ENCODE peak calls at places on chromosomes 16 and 17, in five cellular contexts. One of them, this sample, is unnamed.

GRCh38 chr16:15765880-15766279 is 90.9 kb downstream of the MYH11 start:
- DNase-seq in adrenal gland: peak; percentile 51
- DNase-seq in psoas muscle: no peak
- DNase-seq in thoracic aorta: no peak
- DNase-seq in AG10803: peak; percentile 48
- DNase-seq in this sample: no peak

GRCh38 chr17:30954046-30954805 is 16.6 kb upstream of the RNF135 start:
- DNase-seq in adrenal gland: peak; percentile 41
- DNase-seq in psoas muscle: no peak
- DNase-seq in thoracic aorta: no peak
- DNase-seq in AG10803: no peak
- DNase-seq in this sample: no peak

GRCh38 chr17:58311429-58311894 is 17.1 kb downstream of the TSPOAP1 start:
- DNase-seq in adrenal gland: no peak
- DNase-seq in psoas muscle: no peak
- DNase-seq in thoracic aorta: no peak
- DNase-seq in AG10803: no peak
- DNase-seq in this sample: no peak

GRCh38 chr17:53571342-53571741 is 251.4 kb upstream of the KIF2B start:
- DNase-seq in adrenal gland: no peak
- DNase-seq in psoas muscle: no peak
- DNase-seq in thoracic aorta: no peak
- DNase-seq in AG10803: no peak
- DNase-seq in this sample: no peak

GRCh38 chr16:1200014-1200627 is 24.9 kb downstream of the TPSG1 start:
- DNase-seq in adrenal gland: no peak
- DNase-seq in psoas muscle: no peak
- DNase-seq in thoracic aorta: no peak
- DNase-seq in AG10803: no peak
- DNase-seq in this sample: no peak

GRCh38 chr17:82356028-82356427 is 3.0 kb upstream of the TEX19 start:
- DNase-seq in adrenal gland: no peak
- DNase-seq in psoas muscle: no peak
- DNase-seq in thoracic aorta: no peak
- DNase-seq in AG10803: no peak
- DNase-seq in this sample: no peak

GRCh38 chr17:21199856-21200255 is 14.1 kb downstream of the TMEM11 start:
- DNase-seq in adrenal gland: no peak
- DNase-seq in psoas muscle: no peak
- DNase-seq in thoracic aorta: no peak
- DNase-seq in AG10803: no peak
- DNase-seq in this sample: no peak

GRCh38 chr17:76532072-76532651 is 5.3 kb downstream of the CYGB start:
- DNase-seq in adrenal gland: no peak
- DNase-seq in psoas muscle: no peak
- DNase-seq in thoracic aorta: no peak
- DNase-seq in AG10803: peak; percentile 23
- DNase-seq in this sample: no peak

GRCh38 chr17:1724351-1724868 is at the start of gene WDR81:
- DNase-seq in adrenal gland: peak; percentile 95
- DNase-seq in psoas muscle: peak; percentile 95
- DNase-seq in thoracic aorta: peak; percentile 68
- DNase-seq in AG10803: peak; percentile 82
- DNase-seq in this sample: no peak

GRCh38 chr16:84834403-84834772 is 14.6 kb downstream of the CRISPLD2 start:
- DNase-seq in adrenal gland: no peak
- DNase-seq in psoas muscle: no peak
- DNase-seq in thoracic aorta: no peak
- DNase-seq in AG10803: peak; percentile 72
- DNase-seq in this sample: no peak

GRCh38 chr17:48500435-48501426 is 30.1 kb downstream of the HOXB1 start:
- DNase-seq in adrenal gland: peak; percentile 27
- DNase-seq in psoas muscle: peak; percentile 26
- DNase-seq in thoracic aorta: no peak
- DNase-seq in AG10803: no peak
- DNase-seq in this sample: no peak

GRCh38 chr17:39742126-39742855 is 4.6 kb downstream of the GRB7 start:
- DNase-seq in adrenal gland: no peak
- DNase-seq in psoas muscle: no peak
- DNase-seq in thoracic aorta: no peak
- DNase-seq in AG10803: no peak
- DNase-seq in this sample: no peak

GRCh38 chr17:16440814-16441629 is 25.7 kb downstream of the TRPV2 start:
- DNase-seq in adrenal gland: no peak
- DNase-seq in psoas muscle: no peak
- DNase-seq in thoracic aorta: no peak
- DNase-seq in AG10803: peak; percentile 74
- DNase-seq in this sample: no peak

GRCh38 chr17:47952181-47953021 is 5.3 kb downstream of the PRR15L start:
- DNase-seq in adrenal gland: no peak
- DNase-seq in psoas muscle: no peak
- DNase-seq in thoracic aorta: no peak
- DNase-seq in AG10803: no peak
- DNase-seq in this sample: no peak

GRCh38 chr16:28136751-28137434 is 73.4 kb upstream of the GSG1L start:
- DNase-seq in adrenal gland: no peak
- DNase-seq in psoas muscle: no peak
- DNase-seq in thoracic aorta: no peak
- DNase-seq in AG10803: no peak
- DNase-seq in this sample: no peak

GRCh38 chr17:77441130-77441920 is 300.6 kb downstream of the SEC14L1 start:
- DNase-seq in adrenal gland: no peak
- DNase-seq in psoas muscle: no peak
- DNase-seq in thoracic aorta: no peak
- DNase-seq in AG10803: no peak
- DNase-seq in this sample: no peak

GRCh38 chr17:35188111-35188510 is 6.1 kb downstream of the SLC35G3 start:
- DNase-seq in adrenal gland: no peak
- DNase-seq in psoas muscle: no peak
- DNase-seq in thoracic aorta: no peak
- DNase-seq in AG10803: no peak
- DNase-seq in this sample: no peak

GRCh38 chr17:22435231-22435974 is 743.1 kb downstream of the KCNJ18 start:
- DNase-seq in adrenal gland: no peak
- DNase-seq in psoas muscle: no peak
- DNase-seq in thoracic aorta: no peak
- DNase-seq in AG10803: no peak
- DNase-seq in this sample: no peak

GRCh38 chr17:263773-264172 is 82.3 kb upstream of the DOC2B start:
- DNase-seq in adrenal gland: no peak
- DNase-seq in psoas muscle: no peak
- DNase-seq in thoracic aorta: no peak
- DNase-seq in AG10803: no peak
- DNase-seq in this sample: no peak

GRCh38 chr17:65532491-65532890 is 29.0 kb downstream of the AXIN2 start:
- DNase-seq in adrenal gland: no peak
- DNase-seq in psoas muscle: no peak
- DNase-seq in thoracic aorta: no peak
- DNase-seq in AG10803: no peak
- DNase-seq in this sample: no peak

GRCh38 chr17:58085039-58085715 is 2.0 kb downstream of the DYNLL2 start:
- DNase-seq in adrenal gland: peak; percentile 60
- DNase-seq in psoas muscle: no peak
- DNase-seq in thoracic aorta: no peak
- DNase-seq in AG10803: no peak
- DNase-seq in this sample: no peak

GRCh38 chr17:83124871-83125514 is 45.6 kb downstream of the METRNL start:
- DNase-seq in adrenal gland: no peak
- DNase-seq in psoas muscle: no peak
- DNase-seq in thoracic aorta: no peak
- DNase-seq in AG10803: no peak
- DNase-seq in this sample: no peak

GRCh38 chr16:79856581-79856980 is 256.0 kb upstream of the MAF start:
- DNase-seq in adrenal gland: no peak
- DNase-seq in psoas muscle: no peak
- DNase-seq in thoracic aorta: no peak
- DNase-seq in AG10803: no peak
- DNase-seq in this sample: no peak
- H3K4me3 ChIP-seq in adrenal gland: no peak overlapping the region
- H3K4me3 ChIP-seq in psoas muscle: no peak overlapping the region
- H3K4me3 ChIP-seq in thoracic aorta: no peak overlapping the region
- H3K4me3 ChIP-seq in AG10803: no peak overlapping the region
- H3K4me3 ChIP-seq in this sample: no peak overlapping the region

GRCh38 chr16:82091225-82091624 is 56.2 kb downstream of the HSD17B2 start:
- DNase-seq in adrenal gland: no peak
- DNase-seq in psoas muscle: no peak
- DNase-seq in thoracic aorta: no peak
- DNase-seq in AG10803: peak; percentile 64
- DNase-seq in this sample: no peak

GRCh38 chr16:82094942-82095540 is 60.0 kb downstream of the HSD17B2 start:
- DNase-seq in adrenal gland: no peak
- DNase-seq in psoas muscle: no peak
- DNase-seq in thoracic aorta: no peak
- DNase-seq in AG10803: no peak
- DNase-seq in this sample: no peak

GRCh38 chr16:82096641-82097040 is 61.6 kb downstream of the HSD17B2 start:
- DNase-seq in adrenal gland: no peak
- DNase-seq in psoas muscle: no peak
- DNase-seq in thoracic aorta: no peak
- DNase-seq in AG10803: no peak
- DNase-seq in this sample: no peak

GRCh38 chr16:82092711-82093110 is 57.7 kb downstream of the HSD17B2 start:
- DNase-seq in adrenal gland: no peak
- DNase-seq in psoas muscle: no peak
- DNase-seq in thoracic aorta: no peak
- DNase-seq in AG10803: peak; percentile 31
- DNase-seq in this sample: no peak

DNA sequence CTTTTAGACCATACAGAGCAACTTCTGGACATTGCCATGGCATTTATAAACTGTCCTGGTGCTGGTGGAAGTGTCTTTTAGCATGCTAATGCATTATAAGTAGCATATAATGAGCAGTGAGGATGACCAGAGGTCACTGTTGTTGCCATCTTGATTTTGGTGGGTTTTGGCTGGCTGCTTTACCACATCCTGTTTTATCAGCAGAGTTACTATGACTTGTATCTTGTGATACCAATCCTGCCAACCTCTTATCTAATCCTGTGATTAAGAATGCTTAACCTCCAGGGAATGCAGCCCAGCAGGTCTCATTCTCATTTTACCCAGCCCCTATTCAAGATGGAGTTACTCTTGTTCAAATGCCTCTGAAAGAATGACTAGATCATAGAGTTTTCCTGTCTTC is 58.8 kb downstream of the HSD17B2 start:
- DNase-seq in adrenal gland: no peak
- DNase-seq in psoas muscle: no peak
- DNase-seq in thoracic aorta: no peak
- DNase-seq in AG10803: no peak
- DNase-seq in this sample: no peak
- H3K4me3 ChIP-seq in adrenal gland: no peak overlapping the region
- H3K4me3 ChIP-seq in psoas muscle: no peak overlapping the region
- H3K4me3 ChIP-seq in thoracic aorta: no peak overlapping the region
- H3K4me3 ChIP-seq in AG10803: no peak overlapping the region
- H3K4me3 ChIP-seq in this sample: no peak overlapping the region

DNA sequence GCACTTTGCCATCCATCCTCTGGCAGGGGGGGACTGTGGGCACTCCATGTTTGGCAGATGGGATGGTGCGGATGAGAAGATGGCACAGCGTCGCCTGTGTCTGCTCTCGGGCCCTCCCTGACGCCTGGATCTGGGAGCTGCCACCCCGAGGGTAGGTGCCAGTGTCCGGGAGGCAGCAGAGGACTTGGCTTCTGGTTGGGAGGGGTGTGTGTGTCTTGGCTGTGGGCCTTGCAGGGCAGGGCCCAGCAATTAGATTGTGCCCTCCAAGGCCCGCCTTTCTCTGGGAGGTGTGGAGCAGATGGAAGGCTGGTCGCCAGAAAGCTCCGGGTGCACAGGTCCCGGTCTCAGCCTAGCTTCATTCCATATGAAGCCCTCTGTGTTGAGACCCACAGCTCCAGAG is 1.4 kb downstream of the RAP1GAP2 start:
- DNase-seq in adrenal gland: no peak
- DNase-seq in psoas muscle: no peak
- DNase-seq in thoracic aorta: no peak
- DNase-seq in AG10803: no peak
- DNase-seq in this sample: no peak
- H3K4me3 ChIP-seq in adrenal gland: no peak overlapping the region
- H3K4me3 ChIP-seq in psoas muscle: no peak overlapping the region
- H3K4me3 ChIP-seq in thoracic aorta: no peak overlapping the region
- H3K4me3 ChIP-seq in AG10803: no peak overlapping the region
- H3K4me3 ChIP-seq in this sample: no peak overlapping the region

DNA sequence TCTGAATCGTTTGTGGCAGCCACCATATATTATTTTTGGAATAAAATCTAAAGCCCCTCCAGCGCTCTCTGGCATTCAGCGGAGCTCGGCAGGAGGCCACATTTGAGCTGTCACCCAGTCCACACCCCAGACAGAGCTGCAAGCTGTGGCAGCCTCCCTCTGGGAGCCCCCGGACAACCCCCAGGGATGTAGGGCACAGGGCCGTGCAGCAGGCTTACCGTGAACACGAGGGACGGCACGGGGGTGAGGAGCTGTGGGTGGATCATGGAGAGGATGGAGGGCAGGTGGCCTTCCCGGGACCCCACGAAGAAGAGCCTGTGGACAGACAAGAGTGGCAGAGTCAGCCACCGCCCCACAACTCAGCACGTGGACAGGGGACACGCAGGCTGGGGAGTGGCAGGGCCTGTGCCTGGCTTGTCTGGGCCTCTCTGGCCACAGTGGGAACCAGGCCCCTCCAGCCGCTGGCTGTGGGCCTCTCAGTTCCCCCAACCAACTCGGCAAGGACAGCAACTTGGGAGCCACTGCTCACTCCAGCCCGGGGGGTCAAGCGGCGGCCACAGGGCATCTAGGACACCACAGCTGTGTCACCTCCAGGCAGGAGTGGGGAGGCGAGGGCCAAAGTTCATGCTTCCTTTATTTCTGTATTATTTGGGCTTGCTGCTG is 31.5 kb downstream of the SLC7A5 start:
- DNase-seq in adrenal gland: no peak
- DNase-seq in psoas muscle: no peak
- DNase-seq in thoracic aorta: no peak
- DNase-seq in AG10803: no peak
- DNase-seq in this sample: no peak
- H3K4me3 ChIP-seq in adrenal gland: no peak overlapping the region
- H3K4me3 ChIP-seq in psoas muscle: no peak overlapping the region
- H3K4me3 ChIP-seq in thoracic aorta: no peak overlapping the region
- H3K4me3 ChIP-seq in AG10803: no peak overlapping the region
- H3K4me3 ChIP-seq in this sample: no peak overlapping the region